ENCODE peak calls at places on chromosomes 5 and 9, in five cellular contexts. I is right cardiac atrium; Y is substantia nigra; B is hepatocyte; N is CD8-positive, alpha-beta memory T cell. F is an unnamed sample.

GRCh38 chr5:137902389-137903133 is 13.3 kb downstream of the PKD2L2 start:
- DNase-seq in B (no peak), Y (no peak), I (no peak), N (no peak), F (no peak)

GRCh38 chr5:17079562-17079961 is 137.9 kb upstream of the BASP1 start:
- DNase-seq in I (no peak), Y (no peak), N (no peak), B (no peak), F (no peak)

GRCh38 chr5:123012321-123012720 is 24.2 kb downstream of the PPIC start:
- DNase-seq in B (no peak), I (no peak), N (no peak), Y (no peak), F (no peak)

GRCh38 chr9:120439147-120439546 is 140.8 kb downstream of the CDK5RAP2 start:
- DNase-seq in N (no peak), Y (no peak), I (peak), B (peak), F (no peak)

GRCh38 chr5:41834506-41834905 is 35.7 kb downstream of the OXCT1 start:
- DNase-seq in I (no peak), N (no peak), Y (no peak), B (no peak), F (no peak)

GRCh38 chr5:167592114-167592513 is 699.3 kb upstream of the WWC1 start:
- DNase-seq in B (no peak), N (no peak), Y (no peak), I (no peak), F (no peak)

GRCh38 chr5:81572201-81572600 is 178.3 kb upstream of the ACOT12 start:
- DNase-seq in N (no peak), I (no peak), Y (no peak), B (no peak), F (no peak)

GRCh38 chr9:76817489-76817888 is 53.3 kb downstream of the PCA3 start:
- DNase-seq in N (no peak), B (peak), Y (no peak), I (no peak), F (no peak)

GRCh38 chr9:5516453-5517220 is 6.3 kb downstream of the PDCD1LG2 start:
- DNase-seq in I (no peak), B (no peak), N (no peak), Y (no peak), F (no peak)

GRCh38 chr9:99466104-99466503 is 244.0 kb downstream of the SEC61B start:
- DNase-seq in I (no peak), Y (no peak), N (no peak), B (no peak), F (no peak)

GRCh38 chr9:92807031-92807756 is 42.6 kb upstream of the BICD2 start:
- DNase-seq in N (peak), I (no peak), Y (no peak), B (no peak), F (peak)

GRCh38 chr5:171270136-171270535 is 38.9 kb upstream of the TLX3 start:
- DNase-seq in Y (no peak), B (no peak), I (no peak), N (no peak), F (no peak)

GRCh38 chr9:127290666-127291065 is 26.1 kb downstream of the GARNL3 start:
- DNase-seq in I (no peak), B (no peak), N (no peak), Y (no peak), F (no peak)

GRCh38 chr9:16092627-16093091 is 539.8 kb downstream of the CCDC171 start:
- DNase-seq in Y (no peak), N (no peak), I (peak), B (peak), F (no peak)

GRCh38 chr5:50963647-50964584 is 297.5 kb downstream of the PARP8 start:
- DNase-seq in N (no peak), I (no peak), B (peak), Y (no peak), F (no peak)

GRCh38 chr9:99169086-99169485 is 52.7 kb downstream of the ALG2 start:
- DNase-seq in B (no peak), I (no peak), Y (no peak), N (no peak), F (no peak)

GRCh38 chr5:115461093-115461492 is 83.5 kb downstream of the FEM1C start:
- DNase-seq in B (no peak), I (no peak), Y (no peak), N (no peak), F (no peak)

GRCh38 chr5:14327624-14328023 is 184.5 kb downstream of the TRIO start:
- DNase-seq in Y (no peak), N (no peak), I (no peak), B (no peak), F (no peak)

GRCh38 chr5:124906339-124907097 is 160.1 kb upstream of the ZNF608 start:
- DNase-seq in B (peak), Y (peak), I (peak), N (no peak), F (peak)

GRCh38 chr5:109868737-109869136 is 179.0 kb downstream of the MAN2A1 start:
- DNase-seq in Y (no peak), N (no peak), B (no peak), I (no peak), F (no peak)
- H3K27ac ChIP-seq in Y (no peak), N (no peak), B (no peak), I (no peak), F (no peak)

DNA sequence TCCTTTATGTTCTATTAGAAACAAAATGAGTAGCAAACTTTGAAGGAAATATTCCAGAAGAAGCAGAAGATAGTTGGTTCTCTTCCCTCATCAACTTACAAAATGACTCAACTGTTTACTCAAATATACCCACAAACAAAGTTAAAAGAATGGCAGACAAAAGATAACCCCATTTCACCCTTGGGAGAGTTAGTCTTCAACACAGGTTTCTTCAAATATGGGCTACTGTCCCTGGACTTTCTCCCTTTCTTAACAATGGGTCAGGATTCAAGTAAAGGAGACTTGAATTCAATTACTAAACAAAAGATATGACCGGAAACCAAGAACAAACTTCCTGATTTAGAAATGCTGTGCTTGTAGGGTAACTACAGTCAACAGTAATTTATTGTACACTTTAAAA is 14.3 kb downstream of the RFX3 start:
- DNase-seq in B (no peak), Y (no peak), I (no peak), N (no peak), F (no peak)
- H3K27ac ChIP-seq in B (no peak), Y (no peak), I (no peak), N (peak), F (no peak)

GRCh38 chr5:61098251-61098650 is 64.0 kb downstream of the SMIM15 start:
- DNase-seq in B (no peak), N (no peak), I (no peak), Y (no peak), F (no peak)
- H3K27ac ChIP-seq in B (no peak), N (no peak), I (no peak), Y (no peak), F (no peak)

GRCh38 chr5:2201011-2201410 is 318.3 kb upstream of the IRX4 start:
- DNase-seq in N (no peak), I (no peak), Y (no peak), B (no peak), F (no peak)
- H3K27ac ChIP-seq in N (no peak), I (no peak), Y (no peak), B (no peak), F (no peak)

GRCh38 chr9:133347515-133347984 is 381 bp downstream of the MED22 start:
- DNase-seq in B (peak), N (no peak), Y (no peak), I (peak), F (peak)

GRCh38 chr9:133349965-133350624 is 2.1 kb downstream of the RPL7A start:
- DNase-seq in N (no peak), B (no peak), Y (no peak), I (no peak), F (no peak)

GRCh38 chr9:133348763-133349573 is 950 bp downstream of the RPL7A start:
- DNase-seq in I (no peak), Y (no peak), B (no peak), N (no peak), F (no peak)

GRCh38 chr9:133346021-133346713 is 1.8 kb downstream of the MED22 start:
- DNase-seq in N (no peak), B (no peak), I (peak), Y (no peak), F (no peak)

DNA sequence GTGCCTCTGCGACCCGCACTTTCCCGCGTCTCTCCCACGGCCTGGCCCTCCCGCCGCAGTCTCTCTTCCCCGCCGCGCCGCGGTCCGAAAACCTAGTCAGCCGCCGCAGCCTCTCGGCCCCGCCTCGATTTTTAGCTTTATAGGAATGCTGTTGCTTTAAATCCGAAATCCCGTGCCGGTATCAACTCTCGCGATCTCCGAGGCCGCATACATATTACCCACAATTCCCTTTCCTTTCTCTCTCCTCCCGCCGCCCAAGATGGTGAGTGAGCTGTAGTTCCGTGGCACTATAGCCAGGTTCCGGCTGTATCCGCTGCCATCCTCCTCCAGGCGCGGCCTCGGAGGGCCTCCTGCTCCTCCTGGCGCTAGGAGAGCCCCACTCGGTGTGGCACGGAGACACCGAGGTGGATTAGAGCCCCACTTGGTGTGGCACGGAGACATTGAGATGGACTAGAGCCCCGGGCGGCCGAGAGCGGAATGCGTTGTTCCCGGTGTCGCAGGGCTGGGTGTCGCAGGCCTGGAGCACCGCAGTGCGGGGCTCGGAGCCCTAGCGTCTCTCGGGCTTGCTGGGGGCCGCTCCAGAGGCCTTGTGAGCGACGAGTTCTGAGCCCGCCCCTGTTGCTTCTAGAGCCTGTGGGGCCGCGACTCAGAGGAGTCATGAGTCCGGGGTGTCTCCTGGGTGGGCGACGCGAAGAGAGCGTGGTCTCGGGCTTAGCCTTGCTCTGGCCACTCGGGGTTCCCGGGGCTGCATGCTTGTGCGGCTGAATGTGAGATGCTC is at the start of the genes MED22 and RPL7A:
- DNase-seq in B (peak), I (peak), N (peak), Y (peak), F (peak)
- H3K27ac ChIP-seq in B (peak), I (peak), N (peak), Y (peak), F (peak)

DNA sequence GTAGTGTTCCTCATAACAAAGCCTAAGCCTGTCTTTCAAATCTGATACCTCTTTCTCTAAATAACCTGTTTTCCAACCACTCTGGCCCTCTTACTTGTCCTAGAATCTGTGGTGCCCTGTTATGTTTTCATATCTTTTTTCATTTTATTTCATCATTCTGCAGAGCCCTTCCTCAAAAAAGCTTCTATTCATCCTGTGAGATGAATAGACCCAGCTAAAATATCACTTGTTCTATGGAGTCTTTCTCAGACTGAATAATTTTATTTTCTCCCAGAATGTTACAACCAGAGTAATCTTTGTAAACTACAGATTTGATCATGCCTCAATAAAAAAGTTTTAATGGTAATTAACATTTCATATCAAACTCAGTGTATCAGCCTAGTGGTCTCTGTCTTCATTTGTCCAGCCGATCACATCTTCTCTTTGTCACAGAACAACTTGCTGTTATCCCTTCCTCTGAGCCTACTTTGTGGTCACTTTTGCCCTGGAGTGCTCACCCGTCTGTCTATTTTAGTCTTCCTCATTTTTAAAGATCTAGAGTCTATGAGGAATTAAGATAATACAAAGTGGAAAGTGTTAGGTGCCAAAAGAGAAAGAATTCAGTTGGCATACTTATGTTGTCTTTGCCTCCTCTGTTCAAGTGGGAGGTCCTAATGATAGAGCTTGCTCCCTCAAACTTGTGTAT is 77.8 kb downstream of the ZCCHC7 start:
- DNase-seq in I (no peak), Y (no peak), N (no peak), B (no peak), F (no peak)
- H3K27ac ChIP-seq in I (no peak), Y (no peak), N (peak), B (no peak), F (no peak)

DNA sequence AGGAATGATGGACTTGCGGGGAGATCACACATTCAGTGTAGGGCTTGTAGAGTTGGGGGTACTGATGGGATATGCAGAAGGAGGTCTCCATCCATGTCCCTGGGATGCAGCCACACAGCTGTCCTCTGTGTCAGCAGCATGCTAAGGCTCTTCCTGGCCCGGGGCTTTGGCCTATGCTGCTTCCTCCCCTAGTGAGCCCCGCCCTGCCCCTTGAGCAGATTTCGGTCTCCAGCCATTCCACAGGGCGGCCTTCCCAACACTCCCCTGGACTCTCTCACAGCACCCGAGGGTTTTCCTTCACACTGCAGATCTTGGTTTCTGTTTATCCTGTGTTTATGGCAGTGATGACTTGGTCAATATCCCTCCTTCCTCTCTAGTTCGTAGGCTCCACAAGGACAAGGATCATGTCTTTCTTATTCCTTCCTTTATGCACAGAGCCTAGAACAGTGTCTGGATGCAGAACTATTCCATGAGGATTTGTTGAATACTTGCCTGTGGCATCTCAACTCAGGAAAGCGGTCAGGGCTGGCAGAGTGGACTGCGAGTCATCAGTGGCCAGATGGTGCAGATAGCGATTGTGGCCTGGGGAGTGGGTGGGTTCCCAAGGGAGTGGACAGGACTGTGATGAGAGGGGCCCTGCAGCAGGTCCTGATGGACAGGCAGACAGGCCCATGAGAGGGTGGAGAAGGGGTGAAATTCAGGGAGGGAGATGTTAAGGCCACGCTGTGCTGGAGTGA is 114.2 kb downstream of the RGS3 start:
- DNase-seq in B (no peak), I (peak), Y (no peak), N (no peak), F (no peak)
- H3K27ac ChIP-seq in B (no peak), I (peak), Y (peak), N (no peak), F (peak)

DNA sequence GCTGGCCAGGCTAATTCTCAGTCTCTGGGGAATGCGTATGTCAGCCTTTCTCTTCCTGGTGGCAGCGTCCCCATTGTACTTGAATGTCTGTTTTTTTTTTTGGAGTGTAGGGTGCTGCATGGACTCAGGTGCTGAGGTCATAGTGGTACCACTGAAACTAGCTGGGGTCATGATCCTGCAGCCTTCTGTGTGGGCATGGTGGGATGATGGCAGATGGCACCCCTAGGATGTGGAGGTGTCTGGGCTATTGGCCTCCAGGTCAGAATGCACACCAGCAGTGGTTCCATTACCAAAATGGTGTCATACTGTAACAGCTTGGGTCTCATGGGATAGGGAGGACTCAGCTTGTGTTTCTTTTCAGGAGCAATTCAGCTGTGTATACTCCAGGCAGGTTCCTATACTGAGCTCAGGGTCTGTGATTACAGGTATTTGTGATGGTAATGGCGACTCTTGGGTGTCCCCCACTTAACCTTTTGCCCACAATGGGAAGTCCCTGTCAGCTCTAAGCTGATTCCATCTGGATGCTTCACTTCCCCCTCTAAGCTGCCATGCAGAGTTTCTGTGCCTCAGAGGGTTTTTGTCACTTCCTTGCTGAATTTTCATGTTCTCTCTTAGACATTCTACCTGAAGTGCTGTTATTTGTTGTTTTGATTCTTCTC is 17.9 kb downstream of the HSD17B4 start:
- DNase-seq in Y (no peak), B (no peak), I (no peak), N (no peak), F (no peak)
- H3K27ac ChIP-seq in Y (no peak), B (no peak), I (no peak), N (no peak), F (no peak)